ENCODE peak calls at places on chromosomes 11 and 22, in six cellular contexts. One of them, this sample, is unnamed.
A peak's percentile ranks its signal among the peaks of the same experiment; 100 is the strongest.

GRCh38 chr11:100525197-100525596 is 161.9 kb upstream of the ARHGAP42 start:
- DNase-seq in psoas muscle: no peak
- DNase-seq in OCI-LY7: no peak
- DNase-seq in aorta: no peak
- DNase-seq in T-cell: no peak
- DNase-seq in immature natural killer cell: no peak
- DNase-seq in this sample: no peak

GRCh38 chr11:8870461-8871282 is 40.3 kb upstream of the AKIP1 start:
- DNase-seq in psoas muscle: peak; percentile 48
- DNase-seq in OCI-LY7: no peak
- DNase-seq in aorta: peak; percentile 79
- DNase-seq in T-cell: no peak
- DNase-seq in immature natural killer cell: no peak
- DNase-seq in this sample: no peak

GRCh38 chr11:69220581-69221051 is 64.9 kb downstream of the SMIM38 start:
- DNase-seq in psoas muscle: no peak
- DNase-seq in OCI-LY7: no peak
- DNase-seq in aorta: peak; percentile 76
- DNase-seq in T-cell: no peak
- DNase-seq in immature natural killer cell: no peak
- DNase-seq in this sample: no peak

GRCh38 chr22:43118953-43119458 is 8.5 kb downstream of the BIK start:
- DNase-seq in psoas muscle: no peak
- DNase-seq in OCI-LY7: peak; percentile 97
- DNase-seq in aorta: no peak
- DNase-seq in T-cell: no peak
- DNase-seq in immature natural killer cell: no peak
- DNase-seq in this sample: no peak

GRCh38 chr11:100805509-100806199 is 118.6 kb downstream of the ARHGAP42 start:
- DNase-seq in psoas muscle: no peak
- DNase-seq in OCI-LY7: no peak
- DNase-seq in aorta: no peak
- DNase-seq in T-cell: no peak
- DNase-seq in immature natural killer cell: no peak
- DNase-seq in this sample: no peak

GRCh38 chr22:45164217-45165123 is 745 bp downstream of the NUP50 start:
- DNase-seq in psoas muscle: peak; percentile 37
- DNase-seq in OCI-LY7: peak; percentile 38
- DNase-seq in aorta: peak; percentile 83
- DNase-seq in T-cell: peak; percentile 33
- DNase-seq in immature natural killer cell: peak; percentile 17
- DNase-seq in this sample: peak; percentile 12

GRCh38 chr11:10314199-10315072 is 9.6 kb downstream of the ADM start:
- DNase-seq in psoas muscle: no peak
- DNase-seq in OCI-LY7: peak; percentile 92
- DNase-seq in aorta: no peak
- DNase-seq in T-cell: no peak
- DNase-seq in immature natural killer cell: peak; percentile 30
- DNase-seq in this sample: no peak

GRCh38 chr11:65468874-65469333 is 29.9 kb upstream of the MALAT1 start:
- DNase-seq in psoas muscle: peak; percentile 58
- DNase-seq in OCI-LY7: peak; percentile 83
- DNase-seq in aorta: no peak
- DNase-seq in T-cell: peak; percentile 61
- DNase-seq in immature natural killer cell: peak; percentile 46
- DNase-seq in this sample: peak; percentile 41

GRCh38 chr11:72974487-72975205 is 160.4 kb downstream of the ATG16L2 start:
- DNase-seq in psoas muscle: no peak
- DNase-seq in OCI-LY7: no peak
- DNase-seq in aorta: no peak
- DNase-seq in T-cell: no peak
- DNase-seq in immature natural killer cell: no peak
- DNase-seq in this sample: no peak

GRCh38 chr11:125494601-125494986 is 1.5 kb downstream of the FEZ1 start:
- DNase-seq in psoas muscle: no peak
- DNase-seq in OCI-LY7: no peak
- DNase-seq in aorta: no peak
- DNase-seq in T-cell: no peak
- DNase-seq in immature natural killer cell: no peak
- DNase-seq in this sample: no peak

GRCh38 chr11:1939006-1939626 is 8.0 kb upstream of the MRPL23 start:
- DNase-seq in psoas muscle: peak; percentile 59
- DNase-seq in OCI-LY7: no peak
- DNase-seq in aorta: peak; percentile 68
- DNase-seq in T-cell: peak; percentile 26
- DNase-seq in immature natural killer cell: no peak
- DNase-seq in this sample: no peak

GRCh38 chr11:1696608-1697570 is at the start of gene KRTAP5-6:
- DNase-seq in psoas muscle: no peak
- DNase-seq in OCI-LY7: no peak
- DNase-seq in aorta: no peak
- DNase-seq in T-cell: no peak
- DNase-seq in immature natural killer cell: no peak
- DNase-seq in this sample: no peak

GRCh38 chr11:78318733-78319132 is 98.9 kb downstream of the GAB2 start:
- DNase-seq in psoas muscle: no peak
- DNase-seq in OCI-LY7: no peak
- DNase-seq in aorta: no peak
- DNase-seq in T-cell: no peak
- DNase-seq in immature natural killer cell: no peak
- DNase-seq in this sample: no peak

GRCh38 chr22:45446216-45446615 is 32.7 kb downstream of the RIBC2 start:
- DNase-seq in psoas muscle: no peak
- DNase-seq in OCI-LY7: no peak
- DNase-seq in aorta: no peak
- DNase-seq in T-cell: no peak
- DNase-seq in immature natural killer cell: no peak
- DNase-seq in this sample: no peak

GRCh38 chr22:37187552-37187890 is 526 bp downstream of the C1QTNF6 start:
- DNase-seq in psoas muscle: peak; percentile 19
- DNase-seq in OCI-LY7: no peak
- DNase-seq in aorta: no peak
- DNase-seq in T-cell: no peak
- DNase-seq in immature natural killer cell: no peak
- DNase-seq in this sample: no peak

GRCh38 chr11:77147668-77148321 is 19.7 kb downstream of the MYO7A start:
- DNase-seq in psoas muscle: no peak
- DNase-seq in OCI-LY7: no peak
- DNase-seq in aorta: no peak
- DNase-seq in T-cell: peak; percentile 30
- DNase-seq in immature natural killer cell: peak; percentile 54
- DNase-seq in this sample: no peak

GRCh38 chr22:38504731-38505594 is 1.1 kb downstream of the DDX17 start:
- DNase-seq in psoas muscle: peak; percentile 60
- DNase-seq in OCI-LY7: peak; percentile 68
- DNase-seq in aorta: peak; percentile 80
- DNase-seq in T-cell: peak; percentile 43
- DNase-seq in immature natural killer cell: peak; percentile 61
- DNase-seq in this sample: peak; percentile 38

GRCh38 chr11:86639172-86639571 is 33.2 kb downstream of the ME3 start:
- DNase-seq in psoas muscle: no peak
- DNase-seq in OCI-LY7: no peak
- DNase-seq in aorta: no peak
- DNase-seq in T-cell: no peak
- DNase-seq in immature natural killer cell: no peak
- DNase-seq in this sample: no peak

GRCh38 chr22:31752096-31752847 is 1.5 kb upstream of the DEPDC5 start:
- DNase-seq in psoas muscle: no peak
- DNase-seq in OCI-LY7: no peak
- DNase-seq in aorta: no peak
- DNase-seq in T-cell: no peak
- DNase-seq in immature natural killer cell: no peak
- DNase-seq in this sample: no peak

GRCh38 chr11:99268895-99269294 is 248.1 kb downstream of the CNTN5 start:
- DNase-seq in psoas muscle: no peak
- DNase-seq in OCI-LY7: no peak
- DNase-seq in aorta: no peak
- DNase-seq in T-cell: no peak
- DNase-seq in immature natural killer cell: no peak
- DNase-seq in this sample: no peak

GRCh38 chr22:38305481-38306448 is 11.5 kb downstream of the CSNK1E start:
- DNase-seq in psoas muscle: no peak
- DNase-seq in OCI-LY7: peak; percentile 73
- DNase-seq in aorta: no peak
- DNase-seq in T-cell: peak; percentile 23
- DNase-seq in immature natural killer cell: no peak
- DNase-seq in this sample: no peak

GRCh38 chr22:41445171-41446056 is 1.2 kb downstream of the TOB2 start:
- DNase-seq in psoas muscle: no peak
- DNase-seq in OCI-LY7: peak; percentile 60
- DNase-seq in aorta: peak; percentile 73
- DNase-seq in T-cell: no peak
- DNase-seq in immature natural killer cell: peak; percentile 23
- DNase-seq in this sample: peak; percentile 22

GRCh38 chr11:77752518-77752917 is 68.0 kb downstream of the RSF1 start:
- DNase-seq in psoas muscle: no peak
- DNase-seq in OCI-LY7: no peak
- DNase-seq in aorta: no peak
- DNase-seq in T-cell: no peak
- DNase-seq in immature natural killer cell: no peak
- DNase-seq in this sample: no peak

GRCh38 chr22:42990131-42990838 is 24.7 kb downstream of the PACSIN2 start:
- DNase-seq in psoas muscle: peak; percentile 52
- DNase-seq in OCI-LY7: no peak
- DNase-seq in aorta: peak; percentile 77
- DNase-seq in T-cell: no peak
- DNase-seq in immature natural killer cell: no peak
- DNase-seq in this sample: no peak

GRCh38 chr11:114818382-114818781 is 140.1 kb downstream of the NXPE2 start:
- DNase-seq in psoas muscle: no peak
- DNase-seq in OCI-LY7: no peak
- DNase-seq in aorta: no peak
- DNase-seq in T-cell: no peak
- DNase-seq in immature natural killer cell: no peak
- DNase-seq in this sample: no peak

GRCh38 chr11:30381879-30382278 is 59.0 kb downstream of the ARL14EP start:
- DNase-seq in psoas muscle: no peak
- DNase-seq in OCI-LY7: no peak
- DNase-seq in aorta: no peak
- DNase-seq in T-cell: no peak
- DNase-seq in immature natural killer cell: no peak
- DNase-seq in this sample: no peak

GRCh38 chr11:34916810-34917780 is 677 bp downstream of the PDHX start:
- DNase-seq in psoas muscle: no peak
- DNase-seq in OCI-LY7: peak; percentile 22
- DNase-seq in aorta: no peak
- DNase-seq in T-cell: no peak
- DNase-seq in immature natural killer cell: no peak
- DNase-seq in this sample: no peak

GRCh38 chr11:131758726-131759125 is 388.3 kb downstream of the NTM start:
- DNase-seq in psoas muscle: no peak
- DNase-seq in OCI-LY7: no peak
- DNase-seq in aorta: no peak
- DNase-seq in T-cell: no peak
- DNase-seq in immature natural killer cell: no peak
- DNase-seq in this sample: no peak

GRCh38 chr11:35021589-35021988 is 105.2 kb downstream of the PDHX start:
- DNase-seq in psoas muscle: no peak
- DNase-seq in OCI-LY7: no peak
- DNase-seq in aorta: no peak
- DNase-seq in T-cell: no peak
- DNase-seq in immature natural killer cell: no peak
- DNase-seq in this sample: no peak

GRCh38 chr22:42294034-42294985 is 23.9 kb upstream of the TCF20 start:
- DNase-seq in psoas muscle: no peak
- DNase-seq in OCI-LY7: peak; percentile 82
- DNase-seq in aorta: peak; percentile 83
- DNase-seq in T-cell: peak; percentile 55
- DNase-seq in immature natural killer cell: no peak
- DNase-seq in this sample: no peak

GRCh38 chr11:72573380-72573949 is 100.8 kb downstream of the PDE2A start:
- DNase-seq in psoas muscle: no peak
- DNase-seq in OCI-LY7: no peak
- DNase-seq in aorta: no peak
- DNase-seq in T-cell: no peak
- DNase-seq in immature natural killer cell: peak; percentile 42
- DNase-seq in this sample: no peak

GRCh38 chr11:104663190-104664140 is 234.8 kb downstream of the CASP12 start:
- DNase-seq in psoas muscle: no peak
- DNase-seq in OCI-LY7: no peak
- DNase-seq in aorta: no peak
- DNase-seq in T-cell: no peak
- DNase-seq in immature natural killer cell: no peak
- DNase-seq in this sample: no peak

GRCh38 chr11:78822931-78823423 is 248.3 kb upstream of the NARS2 start:
- DNase-seq in psoas muscle: no peak
- DNase-seq in OCI-LY7: no peak
- DNase-seq in aorta: no peak
- DNase-seq in T-cell: no peak
- DNase-seq in immature natural killer cell: no peak
- DNase-seq in this sample: no peak